ENCODE peak calls at places on chromosome 16, in nine cellular contexts. One of them, this sample, is unnamed.

GRCh38 chr16:67169642-67170167 is 633 bp upstream of the NOL3 start:
- DNase-seq in iris pigment epithelial cell: no peak
- DNase-seq in cardiac fibroblast: peak; percentile 32
- DNase-seq in HFF-Myc: no peak
- DNase-seq in stimulated activated CD8-positive, alpha-beta memory T cell treated with anti-CD3 and anti-CD28 coated beads, Interleukin-12 subunit alpha, Interleukin-12 subunit beta, amount 100 ng/mL, for 4 hours: no peak
- DNase-seq in GM12864: no peak
- DNase-seq in NCI-H187: no peak
- DNase-seq in HFFc6: no peak
- DNase-seq in immature natural killer cell: no peak
- DNase-seq in this sample: no peak

GRCh38 chr16:86532526-86532815 is 22.1 kb downstream of the FOXF1 start:
- DNase-seq in HFFc6: no peak
- DNase-seq in immature natural killer cell: no peak
- DNase-seq in NCI-H187: no peak
- DNase-seq in GM12864: no peak
- DNase-seq in stimulated activated CD8-positive, alpha-beta memory T cell treated with anti-CD3 and anti-CD28 coated beads, Interleukin-12 subunit alpha, Interleukin-12 subunit beta, amount 100 ng/mL, for 4 hours: no peak
- DNase-seq in HFF-Myc: no peak
- DNase-seq in cardiac fibroblast: no peak
- DNase-seq in iris pigment epithelial cell: no peak
- DNase-seq in this sample: no peak

GRCh38 chr16:55062446-55062845 is 131.8 kb downstream of the IRX5 start:
- DNase-seq in HFF-Myc: no peak
- DNase-seq in iris pigment epithelial cell: no peak
- DNase-seq in NCI-H187: no peak
- DNase-seq in stimulated activated CD8-positive, alpha-beta memory T cell treated with anti-CD3 and anti-CD28 coated beads, Interleukin-12 subunit alpha, Interleukin-12 subunit beta, amount 100 ng/mL, for 4 hours: no peak
- DNase-seq in immature natural killer cell: no peak
- DNase-seq in cardiac fibroblast: peak; percentile 17
- DNase-seq in GM12864: no peak
- DNase-seq in HFFc6: peak; percentile 3
- DNase-seq in this sample: no peak

GRCh38 chr16:6684076-6684673 is 648.5 kb upstream of the RBFOX1 start:
- DNase-seq in HFFc6: no peak
- DNase-seq in NCI-H187: no peak
- DNase-seq in iris pigment epithelial cell: peak; percentile 20
- DNase-seq in HFF-Myc: no peak
- DNase-seq in cardiac fibroblast: peak; percentile 24
- DNase-seq in immature natural killer cell: no peak
- DNase-seq in stimulated activated CD8-positive, alpha-beta memory T cell treated with anti-CD3 and anti-CD28 coated beads, Interleukin-12 subunit alpha, Interleukin-12 subunit beta, amount 100 ng/mL, for 4 hours: no peak
- DNase-seq in GM12864: no peak
- DNase-seq in this sample: no peak

GRCh38 chr16:56861092-56861610 is 3.9 kb upstream of the SLC12A3 start:
- DNase-seq in immature natural killer cell: no peak
- DNase-seq in HFFc6: no peak
- DNase-seq in HFF-Myc: no peak
- DNase-seq in iris pigment epithelial cell: no peak
- DNase-seq in stimulated activated CD8-positive, alpha-beta memory T cell treated with anti-CD3 and anti-CD28 coated beads, Interleukin-12 subunit alpha, Interleukin-12 subunit beta, amount 100 ng/mL, for 4 hours: no peak
- DNase-seq in NCI-H187: no peak
- DNase-seq in GM12864: no peak
- DNase-seq in cardiac fibroblast: no peak
- DNase-seq in this sample: no peak

GRCh38 chr16:75005697-75006096 is 6.9 kb downstream of the ZNRF1 start:
- DNase-seq in HFFc6: no peak
- DNase-seq in stimulated activated CD8-positive, alpha-beta memory T cell treated with anti-CD3 and anti-CD28 coated beads, Interleukin-12 subunit alpha, Interleukin-12 subunit beta, amount 100 ng/mL, for 4 hours: no peak
- DNase-seq in immature natural killer cell: no peak
- DNase-seq in GM12864: no peak
- DNase-seq in NCI-H187: no peak
- DNase-seq in HFF-Myc: no peak
- DNase-seq in cardiac fibroblast: no peak
- DNase-seq in iris pigment epithelial cell: no peak
- DNase-seq in this sample: no peak

GRCh38 chr16:918068-918467 is 52.7 kb downstream of the LMF1 start:
- DNase-seq in iris pigment epithelial cell: peak; percentile 55
- DNase-seq in cardiac fibroblast: no peak
- DNase-seq in GM12864: no peak
- DNase-seq in stimulated activated CD8-positive, alpha-beta memory T cell treated with anti-CD3 and anti-CD28 coated beads, Interleukin-12 subunit alpha, Interleukin-12 subunit beta, amount 100 ng/mL, for 4 hours: no peak
- DNase-seq in HFFc6: no peak
- DNase-seq in HFF-Myc: no peak
- DNase-seq in immature natural killer cell: no peak
- DNase-seq in NCI-H187: no peak
- DNase-seq in this sample: peak; percentile 49

GRCh38 chr16:29700253-29700987 is 21.4 kb downstream of the QPRT start:
- DNase-seq in GM12864: no peak
- DNase-seq in immature natural killer cell: peak; percentile 79
- DNase-seq in HFF-Myc: peak; percentile 73
- DNase-seq in cardiac fibroblast: peak; percentile 93
- DNase-seq in NCI-H187: peak; percentile 37
- DNase-seq in stimulated activated CD8-positive, alpha-beta memory T cell treated with anti-CD3 and anti-CD28 coated beads, Interleukin-12 subunit alpha, Interleukin-12 subunit beta, amount 100 ng/mL, for 4 hours: peak; percentile 59
- DNase-seq in iris pigment epithelial cell: peak; percentile 87
- DNase-seq in HFFc6: peak; percentile 77
- DNase-seq in this sample: peak; percentile 76

GRCh38 chr16:89017956-89018604 is 41.1 kb upstream of the CBFA2T3 start:
- DNase-seq in HFFc6: no peak
- DNase-seq in NCI-H187: no peak
- DNase-seq in GM12864: no peak
- DNase-seq in HFF-Myc: no peak
- DNase-seq in immature natural killer cell: no peak
- DNase-seq in cardiac fibroblast: no peak
- DNase-seq in iris pigment epithelial cell: no peak
- DNase-seq in stimulated activated CD8-positive, alpha-beta memory T cell treated with anti-CD3 and anti-CD28 coated beads, Interleukin-12 subunit alpha, Interleukin-12 subunit beta, amount 100 ng/mL, for 4 hours: no peak
- DNase-seq in this sample: peak; percentile 53

GRCh38 chr16:31006086-31006385 is 4.4 kb downstream of the STX1B start:
- DNase-seq in HFFc6: no peak
- DNase-seq in GM12864: no peak
- DNase-seq in immature natural killer cell: no peak
- DNase-seq in stimulated activated CD8-positive, alpha-beta memory T cell treated with anti-CD3 and anti-CD28 coated beads, Interleukin-12 subunit alpha, Interleukin-12 subunit beta, amount 100 ng/mL, for 4 hours: no peak
- DNase-seq in NCI-H187: no peak
- DNase-seq in HFF-Myc: no peak
- DNase-seq in cardiac fibroblast: no peak
- DNase-seq in iris pigment epithelial cell: no peak
- DNase-seq in this sample: no peak

GRCh38 chr16:84782841-84783240 is 36.9 kb upstream of the CRISPLD2 start:
- DNase-seq in HFF-Myc: no peak
- DNase-seq in immature natural killer cell: no peak
- DNase-seq in HFFc6: no peak
- DNase-seq in iris pigment epithelial cell: no peak
- DNase-seq in stimulated activated CD8-positive, alpha-beta memory T cell treated with anti-CD3 and anti-CD28 coated beads, Interleukin-12 subunit alpha, Interleukin-12 subunit beta, amount 100 ng/mL, for 4 hours: no peak
- DNase-seq in cardiac fibroblast: peak; percentile 49
- DNase-seq in GM12864: no peak
- DNase-seq in NCI-H187: no peak
- DNase-seq in this sample: no peak

GRCh38 chr16:77951788-77952187 is 70.6 kb upstream of the CLEC3A start:
- DNase-seq in HFFc6: no peak
- DNase-seq in stimulated activated CD8-positive, alpha-beta memory T cell treated with anti-CD3 and anti-CD28 coated beads, Interleukin-12 subunit alpha, Interleukin-12 subunit beta, amount 100 ng/mL, for 4 hours: no peak
- DNase-seq in GM12864: peak; percentile 21
- DNase-seq in iris pigment epithelial cell: peak; percentile 13
- DNase-seq in cardiac fibroblast: no peak
- DNase-seq in immature natural killer cell: no peak
- DNase-seq in NCI-H187: peak; percentile 8
- DNase-seq in HFF-Myc: no peak
- DNase-seq in this sample: no peak

GRCh38 chr16:85423631-85424030 is 189.5 kb upstream of the GSE1 start:
- DNase-seq in HFFc6: no peak
- DNase-seq in cardiac fibroblast: no peak
- DNase-seq in immature natural killer cell: no peak
- DNase-seq in NCI-H187: no peak
- DNase-seq in stimulated activated CD8-positive, alpha-beta memory T cell treated with anti-CD3 and anti-CD28 coated beads, Interleukin-12 subunit alpha, Interleukin-12 subunit beta, amount 100 ng/mL, for 4 hours: no peak
- DNase-seq in GM12864: no peak
- DNase-seq in HFF-Myc: no peak
- DNase-seq in iris pigment epithelial cell: no peak
- DNase-seq in this sample: no peak

GRCh38 chr16:57749872-57750452 is 14.4 kb downstream of the KATNB1 start:
- DNase-seq in NCI-H187: no peak
- DNase-seq in stimulated activated CD8-positive, alpha-beta memory T cell treated with anti-CD3 and anti-CD28 coated beads, Interleukin-12 subunit alpha, Interleukin-12 subunit beta, amount 100 ng/mL, for 4 hours: no peak
- DNase-seq in iris pigment epithelial cell: no peak
- DNase-seq in GM12864: no peak
- DNase-seq in HFF-Myc: no peak
- DNase-seq in immature natural killer cell: no peak
- DNase-seq in HFFc6: no peak
- DNase-seq in cardiac fibroblast: no peak
- DNase-seq in this sample: no peak

GRCh38 chr16:56667581-56668571 is at the start of gene MT1G:
- DNase-seq in iris pigment epithelial cell: peak; percentile 29
- DNase-seq in immature natural killer cell: no peak
- DNase-seq in stimulated activated CD8-positive, alpha-beta memory T cell treated with anti-CD3 and anti-CD28 coated beads, Interleukin-12 subunit alpha, Interleukin-12 subunit beta, amount 100 ng/mL, for 4 hours: no peak
- DNase-seq in HFFc6: no peak
- DNase-seq in HFF-Myc: no peak
- DNase-seq in GM12864: no peak
- DNase-seq in cardiac fibroblast: peak; percentile 32
- DNase-seq in NCI-H187: no peak
- DNase-seq in this sample: no peak

GRCh38 chr16:65315004-65315398 is 193.1 kb upstream of the CDH11 start:
- DNase-seq in stimulated activated CD8-positive, alpha-beta memory T cell treated with anti-CD3 and anti-CD28 coated beads, Interleukin-12 subunit alpha, Interleukin-12 subunit beta, amount 100 ng/mL, for 4 hours: no peak
- DNase-seq in NCI-H187: no peak
- DNase-seq in HFF-Myc: no peak
- DNase-seq in GM12864: no peak
- DNase-seq in immature natural killer cell: no peak
- DNase-seq in iris pigment epithelial cell: no peak
- DNase-seq in HFFc6: no peak
- DNase-seq in cardiac fibroblast: peak; percentile 12
- DNase-seq in this sample: no peak

GRCh38 chr16:58086381-58087208 is 42.6 kb downstream of the CFAP20 start:
- DNase-seq in cardiac fibroblast: no peak
- DNase-seq in GM12864: no peak
- DNase-seq in NCI-H187: no peak
- DNase-seq in immature natural killer cell: no peak
- DNase-seq in HFF-Myc: no peak
- DNase-seq in stimulated activated CD8-positive, alpha-beta memory T cell treated with anti-CD3 and anti-CD28 coated beads, Interleukin-12 subunit alpha, Interleukin-12 subunit beta, amount 100 ng/mL, for 4 hours: no peak
- DNase-seq in HFFc6: no peak
- DNase-seq in iris pigment epithelial cell: no peak
- DNase-seq in this sample: no peak

GRCh38 chr16:66477028-66477515 is 50.0 kb downstream of the BEAN1 start:
- DNase-seq in iris pigment epithelial cell: no peak
- DNase-seq in HFF-Myc: no peak
- DNase-seq in stimulated activated CD8-positive, alpha-beta memory T cell treated with anti-CD3 and anti-CD28 coated beads, Interleukin-12 subunit alpha, Interleukin-12 subunit beta, amount 100 ng/mL, for 4 hours: no peak
- DNase-seq in HFFc6: no peak
- DNase-seq in NCI-H187: no peak
- DNase-seq in cardiac fibroblast: no peak
- DNase-seq in immature natural killer cell: no peak
- DNase-seq in GM12864: no peak
- DNase-seq in this sample: no peak

GRCh38 chr16:27248036-27248435 is 20.5 kb downstream of the NSMCE1 start:
- DNase-seq in HFFc6: no peak
- DNase-seq in stimulated activated CD8-positive, alpha-beta memory T cell treated with anti-CD3 and anti-CD28 coated beads, Interleukin-12 subunit alpha, Interleukin-12 subunit beta, amount 100 ng/mL, for 4 hours: no peak
- DNase-seq in immature natural killer cell: no peak
- DNase-seq in iris pigment epithelial cell: no peak
- DNase-seq in HFF-Myc: no peak
- DNase-seq in NCI-H187: no peak
- DNase-seq in GM12864: no peak
- DNase-seq in cardiac fibroblast: peak; percentile 59
- DNase-seq in this sample: no peak

GRCh38 chr16:82748026-82748425 is 121.3 kb downstream of the CDH13 start:
- DNase-seq in HFFc6: peak; percentile 18
- DNase-seq in immature natural killer cell: peak; percentile 14
- DNase-seq in stimulated activated CD8-positive, alpha-beta memory T cell treated with anti-CD3 and anti-CD28 coated beads, Interleukin-12 subunit alpha, Interleukin-12 subunit beta, amount 100 ng/mL, for 4 hours: no peak
- DNase-seq in iris pigment epithelial cell: peak; percentile 84
- DNase-seq in NCI-H187: no peak
- DNase-seq in cardiac fibroblast: peak; percentile 80
- DNase-seq in HFF-Myc: no peak
- DNase-seq in GM12864: no peak
- DNase-seq in this sample: no peak

GRCh38 chr16:9415588-9415987 is 324.1 kb downstream of the HAPSTR1 start:
- DNase-seq in stimulated activated CD8-positive, alpha-beta memory T cell treated with anti-CD3 and anti-CD28 coated beads, Interleukin-12 subunit alpha, Interleukin-12 subunit beta, amount 100 ng/mL, for 4 hours: no peak
- DNase-seq in HFFc6: no peak
- DNase-seq in HFF-Myc: no peak
- DNase-seq in cardiac fibroblast: no peak
- DNase-seq in NCI-H187: no peak
- DNase-seq in GM12864: no peak
- DNase-seq in immature natural killer cell: no peak
- DNase-seq in iris pigment epithelial cell: no peak
- DNase-seq in this sample: no peak

GRCh38 chr16:65117701-65118448 is 4.0 kb downstream of the CDH11 start:
- DNase-seq in immature natural killer cell: no peak
- DNase-seq in cardiac fibroblast: peak; percentile 90
- DNase-seq in stimulated activated CD8-positive, alpha-beta memory T cell treated with anti-CD3 and anti-CD28 coated beads, Interleukin-12 subunit alpha, Interleukin-12 subunit beta, amount 100 ng/mL, for 4 hours: no peak
- DNase-seq in iris pigment epithelial cell: peak; percentile 89
- DNase-seq in GM12864: peak; percentile 1
- DNase-seq in HFFc6: peak; percentile 84
- DNase-seq in NCI-H187: no peak
- DNase-seq in HFF-Myc: peak; percentile 83
- DNase-seq in this sample: peak; percentile 62

GRCh38 chr16:31351937-31352315 is 3.0 kb upstream of the ITGAX start:
- DNase-seq in GM12864: no peak
- DNase-seq in stimulated activated CD8-positive, alpha-beta memory T cell treated with anti-CD3 and anti-CD28 coated beads, Interleukin-12 subunit alpha, Interleukin-12 subunit beta, amount 100 ng/mL, for 4 hours: no peak
- DNase-seq in HFF-Myc: no peak
- DNase-seq in iris pigment epithelial cell: peak; percentile 3
- DNase-seq in NCI-H187: no peak
- DNase-seq in cardiac fibroblast: peak; percentile 20
- DNase-seq in immature natural killer cell: peak; percentile 35
- DNase-seq in HFFc6: no peak
- DNase-seq in this sample: peak; percentile 83

GRCh38 chr16:13414154-13414553 is 505.8 kb upstream of the ERCC4 start:
- DNase-seq in NCI-H187: no peak
- DNase-seq in HFF-Myc: no peak
- DNase-seq in GM12864: no peak
- DNase-seq in stimulated activated CD8-positive, alpha-beta memory T cell treated with anti-CD3 and anti-CD28 coated beads, Interleukin-12 subunit alpha, Interleukin-12 subunit beta, amount 100 ng/mL, for 4 hours: no peak
- DNase-seq in cardiac fibroblast: no peak
- DNase-seq in immature natural killer cell: no peak
- DNase-seq in iris pigment epithelial cell: no peak
- DNase-seq in HFFc6: no peak
- DNase-seq in this sample: no peak

GRCh38 chr16:88086571-88087516 is 135.6 kb downstream of the BANP start:
- DNase-seq in iris pigment epithelial cell: no peak
- DNase-seq in GM12864: no peak
- DNase-seq in stimulated activated CD8-positive, alpha-beta memory T cell treated with anti-CD3 and anti-CD28 coated beads, Interleukin-12 subunit alpha, Interleukin-12 subunit beta, amount 100 ng/mL, for 4 hours: no peak
- DNase-seq in HFF-Myc: no peak
- DNase-seq in NCI-H187: no peak
- DNase-seq in cardiac fibroblast: no peak
- DNase-seq in HFFc6: no peak
- DNase-seq in immature natural killer cell: no peak
- DNase-seq in this sample: no peak

GRCh38 chr16:20136446-20136968 is 62.8 kb upstream of the GPR139 start:
- DNase-seq in immature natural killer cell: no peak
- DNase-seq in cardiac fibroblast: no peak
- DNase-seq in stimulated activated CD8-positive, alpha-beta memory T cell treated with anti-CD3 and anti-CD28 coated beads, Interleukin-12 subunit alpha, Interleukin-12 subunit beta, amount 100 ng/mL, for 4 hours: no peak
- DNase-seq in NCI-H187: no peak
- DNase-seq in HFF-Myc: no peak
- DNase-seq in iris pigment epithelial cell: no peak
- DNase-seq in HFFc6: no peak
- DNase-seq in GM12864: no peak
- DNase-seq in this sample: no peak

GRCh38 chr16:67967956-67968439 is 439 bp downstream of the SLC12A4 start:
- DNase-seq in GM12864: no peak
- DNase-seq in iris pigment epithelial cell: peak; percentile 36
- DNase-seq in HFF-Myc: no peak
- DNase-seq in NCI-H187: no peak
- DNase-seq in stimulated activated CD8-positive, alpha-beta memory T cell treated with anti-CD3 and anti-CD28 coated beads, Interleukin-12 subunit alpha, Interleukin-12 subunit beta, amount 100 ng/mL, for 4 hours: no peak
- DNase-seq in HFFc6: no peak
- DNase-seq in cardiac fibroblast: peak; percentile 30
- DNase-seq in immature natural killer cell: peak; percentile 8
- DNase-seq in this sample: no peak

GRCh38 chr16:8905168-8905762 is 23.1 kb downstream of the LITAFD start:
- DNase-seq in HFF-Myc: no peak
- DNase-seq in stimulated activated CD8-positive, alpha-beta memory T cell treated with anti-CD3 and anti-CD28 coated beads, Interleukin-12 subunit alpha, Interleukin-12 subunit beta, amount 100 ng/mL, for 4 hours: no peak
- DNase-seq in immature natural killer cell: peak; percentile 19
- DNase-seq in GM12864: no peak
- DNase-seq in NCI-H187: no peak
- DNase-seq in cardiac fibroblast: peak; percentile 51
- DNase-seq in HFFc6: peak; percentile 28
- DNase-seq in iris pigment epithelial cell: peak; percentile 54
- DNase-seq in this sample: no peak

GRCh38 chr16:64656471-64656870 is 465.4 kb downstream of the CDH11 start:
- DNase-seq in immature natural killer cell: no peak
- DNase-seq in cardiac fibroblast: peak; percentile 31
- DNase-seq in stimulated activated CD8-positive, alpha-beta memory T cell treated with anti-CD3 and anti-CD28 coated beads, Interleukin-12 subunit alpha, Interleukin-12 subunit beta, amount 100 ng/mL, for 4 hours: no peak
- DNase-seq in iris pigment epithelial cell: no peak
- DNase-seq in HFF-Myc: no peak
- DNase-seq in HFFc6: no peak
- DNase-seq in NCI-H187: no peak
- DNase-seq in GM12864: no peak
- DNase-seq in this sample: no peak

GRCh38 chr16:9260665-9261064 is 169.2 kb downstream of the HAPSTR1 start:
- DNase-seq in NCI-H187: peak; percentile 61
- DNase-seq in iris pigment epithelial cell: no peak
- DNase-seq in HFF-Myc: no peak
- DNase-seq in cardiac fibroblast: no peak
- DNase-seq in stimulated activated CD8-positive, alpha-beta memory T cell treated with anti-CD3 and anti-CD28 coated beads, Interleukin-12 subunit alpha, Interleukin-12 subunit beta, amount 100 ng/mL, for 4 hours: no peak
- DNase-seq in immature natural killer cell: no peak
- DNase-seq in HFFc6: no peak
- DNase-seq in GM12864: no peak
- DNase-seq in this sample: no peak

GRCh38 chr16:11138769-11139623 is 117.0 kb downstream of the SOCS1 start:
- DNase-seq in HFF-Myc: no peak
- DNase-seq in immature natural killer cell: no peak
- DNase-seq in iris pigment epithelial cell: peak; percentile 31
- DNase-seq in cardiac fibroblast: peak; percentile 86
- DNase-seq in stimulated activated CD8-positive, alpha-beta memory T cell treated with anti-CD3 and anti-CD28 coated beads, Interleukin-12 subunit alpha, Interleukin-12 subunit beta, amount 100 ng/mL, for 4 hours: no peak
- DNase-seq in NCI-H187: no peak
- DNase-seq in HFFc6: no peak
- DNase-seq in GM12864: no peak
- DNase-seq in this sample: no peak